ENCODE peak calls at places on chromosomes 12 and 14, in seven cellular contexts. K is OCI-LY7, I is WTC11, D is B cell, P is endothelial cell, T is GM12865, F is astrocyte of the spinal cord. Z is an unnamed sample.

GRCh38 chr12:96120359-96121100 is 73.6 kb upstream of the ELK3 start:
- DNase-seq in K (no peak), I (peak), D (peak), P (no peak), T (peak), F (no peak), Z (peak)

GRCh38 chr12:92571844-92572543 is 130.8 kb upstream of the PLEKHG7 start:
- DNase-seq in K (no peak), I (no peak), D (no peak), P (no peak), T (no peak), F (no peak), Z (no peak)

GRCh38 chr14:78227466-78228077 is 57.4 kb downstream of the NRXN3 start:
- DNase-seq in K (no peak), I (peak), D (no peak), P (no peak), T (no peak), F (no peak), Z (no peak)

GRCh38 chr12:47860279-47860841 is 40.7 kb upstream of the HDAC7 start:
- DNase-seq in K (no peak), I (no peak), D (no peak), P (no peak), T (no peak), F (no peak), Z (no peak)

GRCh38 chr14:93996130-93996695 is 888 bp upstream of the CCDC197 start:
- DNase-seq in K (no peak), I (no peak), D (no peak), P (no peak), T (no peak), F (no peak), Z (no peak)

GRCh38 chr14:102910442-102910841 is 12.0 kb upstream of the AMN start:
- DNase-seq in K (no peak), I (no peak), D (no peak), P (no peak), T (no peak), F (no peak), Z (no peak)

GRCh38 chr12:27436029-27436428 is 10.5 kb upstream of the SMCO2 start:
- DNase-seq in K (no peak), I (no peak), D (no peak), P (no peak), T (no peak), F (no peak), Z (no peak)

GRCh38 chr12:129467749-129468148 is 436.1 kb downstream of the TMEM132D start:
- DNase-seq in K (no peak), I (no peak), D (no peak), P (no peak), T (no peak), F (no peak), Z (no peak)

GRCh38 chr14:98198385-98198784 is 1073.6 kb downstream of the BCL11B start:
- DNase-seq in K (no peak), I (no peak), D (no peak), P (no peak), T (peak), F (no peak), Z (peak)

GRCh38 chr14:106044949-106045596 is 518.7 kb downstream of the TMEM121 start:
- DNase-seq in K (no peak), I (no peak), D (peak), P (no peak), T (peak), F (no peak), Z (peak)

GRCh38 chr12:120361506-120362208 is 7.3 kb downstream of the MSI1 start:
- DNase-seq in K (no peak), I (peak), D (peak), P (peak), T (peak), F (peak), Z (peak)

GRCh38 chr12:120365675-120366340 is 3.2 kb downstream of the MSI1 start:
- DNase-seq in K (no peak), I (no peak), D (no peak), P (no peak), T (no peak), F (no peak), Z (no peak)

GRCh38 chr12:120362516-120363273 is 6.3 kb downstream of the MSI1 start:
- DNase-seq in K (no peak), I (no peak), D (no peak), P (no peak), T (no peak), F (no peak), Z (no peak)

GRCh38 chr12:120364487-120364886 is 4.5 kb downstream of the MSI1 start:
- DNase-seq in K (no peak), I (no peak), D (no peak), P (no peak), T (no peak), F (no peak), Z (no peak)

GRCh38 chr12:120363274-120363855 is 5.6 kb downstream of the MSI1 start:
- DNase-seq in K (no peak), I (no peak), D (no peak), P (no peak), T (no peak), F (no peak), Z (no peak)
- TF ChIP-seq CTCF in K (no peak), I (no peak), D (no peak), P (no peak), T (no peak), F (no peak), Z (no peak)

DNA sequence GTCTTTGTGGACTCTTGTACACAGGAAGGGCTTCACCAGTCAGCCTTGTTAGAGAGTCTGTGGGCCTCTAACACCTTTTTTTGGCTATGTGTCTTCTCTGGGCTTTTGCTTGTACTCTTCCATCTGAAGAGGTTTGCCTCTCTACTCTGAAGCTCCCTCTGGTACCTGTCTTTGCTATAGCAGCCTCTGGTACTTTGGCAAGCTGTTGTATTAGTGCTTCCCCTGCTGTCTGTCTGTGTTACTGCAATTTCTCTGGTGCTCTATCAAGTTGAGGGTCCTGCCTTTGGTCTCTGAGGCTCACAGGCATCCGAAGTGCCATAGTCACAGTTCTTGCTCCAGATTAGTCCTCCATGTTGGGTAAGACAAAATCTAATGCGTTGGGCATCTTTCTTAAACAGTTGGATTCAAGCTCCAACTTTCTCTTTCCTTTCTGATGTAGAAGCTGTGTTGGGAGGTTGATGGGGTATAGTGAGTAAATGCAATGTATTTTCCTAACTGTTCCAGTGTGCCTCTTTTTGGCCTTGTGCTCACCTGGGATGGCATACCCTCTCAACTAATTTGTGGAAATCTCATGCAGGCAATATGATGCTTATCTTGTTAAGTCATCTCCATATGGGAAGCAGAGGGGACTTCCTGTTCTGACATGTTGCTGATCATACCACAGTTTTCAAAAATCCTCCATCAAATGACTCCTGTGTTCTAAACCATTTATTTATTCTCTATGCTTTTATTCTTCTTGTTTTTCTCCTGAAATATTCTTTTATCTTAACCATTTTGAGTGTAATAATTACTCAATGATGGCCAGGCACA is 88.8 kb downstream of the ATF7IP start:
- DNase-seq in K (peak), I (peak), D (peak), P (peak), T (peak), F (peak), Z (peak)
- TF ChIP-seq CTCF in K (peak), I (peak), D (peak), P (peak), T (peak), F (peak), Z (peak)

GRCh38 chr12:111687255-111687654 is 1.4 kb downstream of the ACAD10 start:
- DNase-seq in K (peak), I (no peak), D (no peak), P (no peak), T (peak), F (no peak), Z (peak)
- TF ChIP-seq CTCF in K (peak), I (no peak), D (peak), P (no peak), T (peak), F (peak), Z (no peak)

DNA sequence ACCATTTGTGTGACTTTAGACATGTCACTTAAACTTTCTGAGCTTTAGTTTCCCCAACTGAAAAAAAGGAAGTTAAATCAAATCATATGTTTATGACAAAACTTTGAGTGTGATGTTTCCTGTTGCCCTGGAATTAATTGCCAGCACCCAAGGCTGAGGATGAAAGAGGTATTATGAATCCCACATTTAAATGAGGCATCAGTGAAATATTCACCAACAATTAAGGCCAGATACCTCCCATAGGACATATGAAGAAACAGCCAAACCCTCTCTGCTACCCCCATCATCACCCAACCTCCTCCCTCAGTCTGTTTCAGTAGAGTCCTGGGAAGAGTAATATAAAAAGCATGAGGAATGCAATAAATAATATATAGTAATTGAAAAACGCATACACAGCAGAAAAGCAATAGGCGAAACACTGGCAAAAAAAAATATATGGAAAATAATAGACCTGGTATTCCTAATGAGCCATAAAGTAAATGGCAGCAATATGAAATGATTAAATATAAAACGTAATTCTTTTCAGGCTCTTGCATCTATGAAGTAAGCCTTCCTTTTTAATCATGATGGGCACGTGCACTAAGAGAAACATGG is 182.1 kb upstream of the DCN start:
- DNase-seq in K (no peak), I (no peak), D (no peak), P (no peak), T (no peak), F (no peak), Z (no peak)
- TF ChIP-seq CTCF in K (no peak), I (no peak), D (no peak), P (no peak), T (no peak), F (no peak), Z (no peak)

GRCh38 chr12:127570793-127571360 is 696.1 kb upstream of the TMEM132C start:
- DNase-seq in K (no peak), I (no peak), D (no peak), P (no peak), T (no peak), F (no peak), Z (no peak)

GRCh38 chr12:127570387-127570786 is 696.6 kb upstream of the TMEM132C start:
- DNase-seq in K (no peak), I (no peak), D (no peak), P (no peak), T (no peak), F (no peak), Z (no peak)

GRCh38 chr12:127565241-127565640 is 701.7 kb upstream of the TMEM132C start:
- DNase-seq in K (no peak), I (no peak), D (no peak), P (no peak), T (no peak), F (no peak), Z (no peak)

GRCh38 chr12:127562781-127563180 is 704.2 kb upstream of the TMEM132C start:
- DNase-seq in K (no peak), I (no peak), D (no peak), P (no peak), T (peak), F (no peak), Z (no peak)

GRCh38 chr12:127567531-127567930 is 699.4 kb upstream of the TMEM132C start:
- DNase-seq in K (no peak), I (no peak), D (no peak), P (no peak), T (no peak), F (no peak), Z (no peak)
- TF ChIP-seq CTCF in K (no peak), I (no peak), D (no peak), P (no peak), T (no peak), F (no peak), Z (no peak)

DNA sequence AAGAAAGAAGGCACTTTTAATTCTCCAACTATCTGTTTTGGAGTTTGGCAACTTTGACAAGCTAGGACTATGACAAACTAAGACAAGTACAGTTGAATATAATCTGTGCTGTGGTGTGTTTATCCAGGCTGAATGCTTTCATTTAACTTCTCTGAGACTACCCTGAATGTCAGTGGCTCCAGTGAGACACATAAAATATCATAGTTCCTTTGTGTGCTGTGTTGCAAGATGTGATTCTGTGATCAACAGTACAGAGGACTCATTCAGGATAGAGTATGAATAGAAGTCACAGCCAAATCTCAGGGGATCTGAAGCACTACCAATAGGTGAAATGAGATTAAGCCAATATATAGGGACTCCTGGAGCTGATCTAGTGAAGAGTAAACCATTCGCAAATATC is 876.9 kb upstream of the FBXO33 start:
- DNase-seq in K (no peak), I (no peak), D (no peak), P (no peak), T (no peak), F (no peak), Z (no peak)
- TF ChIP-seq CTCF in K (no peak), I (no peak), D (no peak), P (no peak), T (no peak), F (no peak), Z (no peak)

DNA sequence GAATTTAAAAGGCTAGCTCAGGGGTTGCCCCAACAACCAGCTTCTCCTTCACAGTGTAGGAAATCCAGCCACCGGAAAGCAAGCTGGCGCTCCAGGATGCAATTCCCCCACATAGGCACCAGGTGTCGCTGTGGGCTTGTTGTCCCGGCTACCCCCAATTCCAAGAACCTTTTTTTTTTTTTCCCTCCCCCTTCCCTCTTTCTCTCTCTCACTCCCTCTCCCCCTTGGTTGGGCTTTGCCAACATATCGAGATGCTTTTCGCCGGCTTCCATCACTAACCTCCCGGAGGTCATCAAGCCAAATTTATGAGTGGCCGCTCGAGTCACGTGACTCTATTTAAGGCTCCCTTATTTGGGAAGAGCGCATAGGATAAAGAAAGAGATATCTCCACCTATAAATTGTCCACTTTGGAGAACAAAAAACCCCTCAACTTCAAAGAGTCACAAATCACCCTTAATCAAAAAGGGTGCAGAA is at the start of gene HOXC5:
- DNase-seq in K (peak), I (peak), D (peak), P (peak), T (peak), F (peak), Z (peak)
- TF ChIP-seq CTCF in K (peak), I (peak), D (peak), P (peak), T (peak), F (peak), Z (peak)

GRCh38 chr14:28375295-28375694 is 391.3 kb upstream of the FOXG1 start:
- DNase-seq in K (no peak), I (peak), D (no peak), P (peak), T (no peak), F (peak), Z (no peak)
- TF ChIP-seq CTCF in K (no peak), I (peak), D (no peak), P (peak), T (no peak), F (peak), Z (no peak)

DNA sequence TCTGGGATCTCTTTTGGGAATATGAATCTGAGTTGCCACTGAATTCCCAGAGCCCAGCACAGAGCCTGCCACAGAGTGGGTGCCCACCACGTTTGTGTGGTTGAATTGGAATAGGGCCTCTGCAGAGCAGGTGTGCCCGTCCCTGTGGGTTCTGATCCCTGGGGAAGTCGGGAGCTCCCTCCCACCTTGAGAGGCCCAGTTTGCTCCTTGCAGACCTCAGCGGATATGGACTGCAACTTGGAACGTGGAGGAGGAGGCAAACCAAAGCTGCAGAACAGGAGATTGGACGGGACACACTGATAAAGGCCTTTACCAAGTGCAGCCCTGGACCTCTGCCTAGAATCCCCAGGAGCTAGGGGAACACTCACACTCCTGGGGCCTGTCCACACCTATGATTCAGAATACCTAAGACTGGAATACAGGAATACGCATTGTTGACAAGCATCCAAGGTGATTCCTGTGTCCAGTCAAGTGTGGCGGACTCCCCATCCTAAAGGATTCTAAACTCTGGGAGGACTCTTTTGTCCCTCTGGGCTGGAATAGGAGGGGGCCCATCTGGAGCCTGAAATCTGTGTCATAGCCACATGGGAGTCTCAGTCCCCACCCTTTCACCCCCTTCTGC is 2.4 kb downstream of the KRT76 start:
- DNase-seq in K (no peak), I (no peak), D (no peak), P (no peak), T (no peak), F (no peak), Z (no peak)
- TF ChIP-seq CTCF in K (no peak), I (no peak), D (no peak), P (no peak), T (no peak), F (no peak), Z (no peak)

DNA sequence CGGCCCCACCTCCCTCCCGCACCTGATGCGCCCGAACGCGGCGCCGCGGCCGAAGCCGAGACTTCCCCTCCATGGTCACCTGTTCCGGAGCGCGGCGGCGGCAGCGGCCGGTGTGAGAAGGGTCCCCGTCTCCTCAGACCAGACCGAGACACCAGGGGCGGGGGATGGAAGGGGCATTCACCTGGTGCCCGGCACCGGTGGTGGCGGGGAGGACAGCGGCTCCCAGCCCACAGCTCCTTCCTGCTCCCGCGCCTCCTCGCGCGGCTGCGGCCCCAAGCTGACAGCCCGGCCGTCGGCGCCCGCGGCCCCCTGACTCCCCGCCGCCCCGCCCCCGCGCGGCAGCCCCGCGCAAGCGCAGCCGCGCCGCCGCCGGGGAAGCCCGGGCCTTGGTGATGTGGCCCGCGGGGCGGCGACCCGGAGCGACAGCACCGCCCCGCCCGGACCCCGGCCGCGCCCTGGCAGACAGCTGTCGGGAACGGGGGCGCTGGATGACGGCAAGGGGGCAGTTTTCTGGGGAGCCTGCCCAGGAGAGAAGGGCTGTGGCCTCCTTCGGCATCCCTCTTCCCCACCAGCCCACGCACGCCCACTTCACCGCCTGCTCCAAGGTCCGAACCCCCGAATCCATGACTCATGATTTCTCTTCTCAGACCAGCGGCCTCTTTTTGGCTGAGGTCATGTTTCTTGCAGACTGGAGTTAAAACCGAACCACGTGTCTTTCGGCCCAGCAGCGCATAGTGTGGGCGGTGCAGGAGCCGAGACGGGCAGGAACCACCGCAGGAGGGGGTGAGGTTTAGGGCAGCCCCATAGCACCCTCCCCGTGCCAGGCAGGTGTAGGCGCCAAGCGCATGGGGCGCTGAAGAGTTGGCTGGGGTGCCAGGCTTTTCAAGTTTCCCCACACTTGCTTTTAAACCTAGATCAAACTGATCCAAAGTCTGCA is at the start of gene SLC41A2:
- DNase-seq in K (peak), I (peak), D (peak), P (peak), T (peak), F (peak), Z (peak)
- TF ChIP-seq CTCF in K (peak), I (no peak), D (peak), P (no peak), T (peak), F (peak), Z (peak)

Z was measured in GM13976.